ENCODE peak calls at places on chromosomes 13 and 19, in six cellular contexts. L, Q, P, N, H and O are unnamed samples.

GRCh38 chr19:48152552-48152951 is 17.6 kb downstream of the LIG1 start:
- DNase-seq in P (no peak), L (peak), H (peak), N (peak), Q (peak), O (peak)

GRCh38 chr19:38912600-38913514 is 871 bp upstream of the CCER2 start:
- DNase-seq in H (no peak), L (no peak), N (no peak), Q (no peak), P (no peak), O (no peak)

GRCh38 chr13:109940637-109941036 is 154.3 kb upstream of the IRS2 start:
- DNase-seq in H (no peak), L (no peak), P (no peak), N (no peak), Q (no peak), O (no peak)

GRCh38 chr19:18856385-18857126 is 24.8 kb downstream of the UPF1 start:
- DNase-seq in H (no peak), P (no peak), N (no peak), Q (no peak), L (peak), O (no peak)

GRCh38 chr13:82739881-82740280 is 1142.4 kb downstream of the SLITRK1 start:
- DNase-seq in Q (no peak), L (no peak), P (no peak), N (no peak), H (no peak), O (no peak)

GRCh38 chr19:5142725-5143097 is 173.8 kb downstream of the KDM4B start:
- DNase-seq in P (no peak), N (no peak), H (no peak), Q (no peak), L (no peak), O (peak)

GRCh38 chr19:31301306-31301980 is 47.8 kb downstream of the TSHZ3 start:
- DNase-seq in L (no peak), N (no peak), P (no peak), Q (no peak), H (no peak), O (no peak)

GRCh38 chr19:58325623-58326022 is 1.2 kb upstream of the ZSCAN22 start:
- DNase-seq in H (no peak), N (no peak), P (no peak), L (no peak), Q (no peak), O (no peak)

GRCh38 chr19:40419066-40419612 is 6.0 kb upstream of the PRX start:
- DNase-seq in L (no peak), P (no peak), N (no peak), H (no peak), Q (no peak), O (no peak)

GRCh38 chr19:1269478-1270167 is 491 bp downstream of the CIRBP start:
- DNase-seq in P (peak), N (peak), L (peak), H (peak), Q (peak), O (peak)

GRCh38 chr19:52592301-52592700 is 22.2 kb downstream of the ZNF701 start:
- DNase-seq in P (no peak), L (no peak), N (peak), H (no peak), Q (no peak), O (no peak)

GRCh38 chr13:40452741-40453665 is 213.4 kb downstream of the FOXO1 start:
- DNase-seq in N (no peak), Q (no peak), H (no peak), P (no peak), L (no peak), O (no peak)

GRCh38 chr13:39419866-39420265 is 183.1 kb downstream of the LHFPL6 start:
- DNase-seq in L (no peak), Q (no peak), H (no peak), N (peak), P (no peak), O (no peak)

GRCh38 chr13:99281811-99282263 is 23.7 kb upstream of the GPR18 start:
- DNase-seq in P (no peak), N (no peak), L (no peak), Q (peak), H (no peak), O (no peak)

GRCh38 chr13:21231426-21231945 is 55.0 kb downstream of the MRPL57 start:
- DNase-seq in P (no peak), H (no peak), N (no peak), L (no peak), Q (no peak), O (no peak)

GRCh38 chr13:110138009-110138699 is 168.8 kb downstream of the COL4A1 start:
- DNase-seq in L (peak), Q (peak), P (peak), N (peak), H (peak), O (peak)

GRCh38 chr19:43354305-43354627 is 780 bp downstream of the CD177 start:
- DNase-seq in P (no peak), N (no peak), Q (no peak), L (no peak), H (peak), O (no peak)

GRCh38 chr19:17720487-17720839 is 1.2 kb downstream of the MAP1S start:
- DNase-seq in Q (no peak), P (no peak), H (no peak), N (no peak), L (no peak), O (no peak)

GRCh38 chr13:85825454-85825853 is 26.2 kb upstream of the SLITRK6 start:
- DNase-seq in Q (no peak), N (no peak), H (no peak), L (no peak), P (no peak), O (no peak)

GRCh38 chr19:30362156-30362754 is 9.9 kb upstream of the ZNF536 start:
- DNase-seq in P (no peak), L (no peak), N (no peak), H (no peak), Q (no peak), O (no peak)

GRCh38 chr13:24161010-24161775 is 673 bp downstream of the SPATA13 start:
- DNase-seq in H (no peak), N (peak), P (no peak), Q (peak), L (no peak), O (peak)

GRCh38 chr13:98978280-98978679 is 416 bp upstream of the DOCK9 start:
- DNase-seq in H (no peak), Q (no peak), P (no peak), L (no peak), N (no peak), O (no peak)

GRCh38 chr19:46460981-46461380 is 10.4 kb downstream of the PNMA8A start:
- DNase-seq in Q (no peak), H (no peak), N (no peak), P (no peak), L (no peak), O (no peak)

GRCh38 chr13:114157869-114158495 is 21.1 kb upstream of the CFAP97D2 start:
- DNase-seq in L (no peak), H (no peak), P (no peak), Q (no peak), N (no peak), O (no peak)

GRCh38 chr13:48412881-48413351 is at the start of gene LPAR6:
- DNase-seq in Q (no peak), L (no peak), N (no peak), P (no peak), H (peak), O (no peak)

GRCh38 chr19:16861875-16862274 is 26.9 kb upstream of the F2RL3 start:
- DNase-seq in H (no peak), N (no peak), Q (no peak), P (no peak), L (no peak), O (no peak)

GRCh38 chr19:43532571-43532961 is 422 bp upstream of the ZNF575 start:
- DNase-seq in H (no peak), L (no peak), P (peak), Q (peak), N (no peak), O (no peak)

GRCh38 chr19:40035996-40036395 is 20.0 kb downstream of the ZNF780B start:
- DNase-seq in Q (no peak), N (no peak), L (no peak), P (no peak), H (no peak), O (no peak)

GRCh38 chr19:12166596-12166995 is 3.7 kb downstream of the ZNF136 start:
- DNase-seq in N (no peak), L (no peak), Q (no peak), P (no peak), H (no peak), O (no peak)

GRCh38 chr13:32731576-32731975 is 145.3 kb downstream of the PDS5B start:
- DNase-seq in N (no peak), H (no peak), P (no peak), Q (no peak), L (no peak), O (no peak)

GRCh38 chr13:33935969-33936368 is 118.0 kb downstream of the RFC3 start:
- DNase-seq in H (no peak), P (no peak), L (no peak), Q (no peak), N (no peak), O (no peak)

GRCh38 chr19:49879243-49879960 is 1.9 kb downstream of the TBC1D17 start:
- DNase-seq in H (no peak), L (no peak), Q (no peak), N (no peak), P (no peak), O (no peak)